ENCODE peak calls at places on chromosome 14, in seven cellular contexts. H is mucosa of gallbladder, L is NCI-H2081, V is NCI-H2171 treated with DMSO at 0.1 percent for 48 hours, K is amygdala, B is activated T-cell treated with anti-CD3 and anti-CD28 coated beads for 1 hour, A is right cardiac atrium. U is an unnamed sample.

GRCh38 chr14:37558740-37559139 is 36.3 kb downstream of the FOXA1 start:
- DNase-seq in V (no peak), A (no peak), B (no peak), L (no peak), H (no peak), K (no peak), U (no peak)

GRCh38 chr14:22641851-22642250 is 2.3 kb downstream of the OR6J1 start:
- DNase-seq in K (no peak), H (no peak), V (no peak), A (no peak), B (no peak), L (no peak), U (no peak)

GRCh38 chr14:21543426-21544350 is 17.5 kb upstream of the SALL2 start:
- DNase-seq in V (peak), H (no peak), K (no peak), L (no peak), A (no peak), B (no peak), U (no peak)

GRCh38 chr14:32217301-32217700 is 14.2 kb upstream of the RNU6-8 start:
- DNase-seq in L (peak), H (no peak), A (no peak), V (peak), B (no peak), K (no peak), U (no peak)

GRCh38 chr14:64158608-64159007 is 135.6 kb downstream of the ESR2 start:
- DNase-seq in K (no peak), A (no peak), V (no peak), L (peak), H (no peak), B (no peak), U (no peak)

GRCh38 chr14:99724939-99725773 is 41.1 kb downstream of the CYP46A1 start:
- DNase-seq in B (no peak), K (no peak), V (no peak), H (no peak), L (no peak), A (peak), U (no peak)

GRCh38 chr14:61609143-61609851 is 86.0 kb upstream of the HIF1A start:
- DNase-seq in B (no peak), A (no peak), K (peak), L (peak), V (peak), H (peak), U (no peak)

GRCh38 chr14:47332939-47333338 is 342.5 kb downstream of the MDGA2 start:
- DNase-seq in B (no peak), K (no peak), A (no peak), H (no peak), L (no peak), V (no peak), U (no peak)

GRCh38 chr14:100911665-100912316 is 8.3 kb upstream of the RTL1 start:
- DNase-seq in H (no peak), B (no peak), L (peak), V (no peak), A (no peak), K (no peak), U (no peak)

GRCh38 chr14:87600236-87600635 is 392.7 kb downstream of the GALC start:
- DNase-seq in B (no peak), K (no peak), V (no peak), A (no peak), H (no peak), L (no peak), U (no peak)

GRCh38 chr14:90837355-90837754 is 21.1 kb upstream of the TTC7B start:
- DNase-seq in A (no peak), K (no peak), B (no peak), L (no peak), V (no peak), H (no peak), U (no peak)

GRCh38 chr14:105350450-105351244 is 36.1 kb downstream of the PACS2 start:
- DNase-seq in A (peak), V (no peak), K (no peak), B (no peak), L (no peak), H (no peak), U (no peak)

GRCh38 chr14:51614707-51615106 is 37.0 kb upstream of the FRMD6 start:
- DNase-seq in L (no peak), A (no peak), B (no peak), K (no peak), V (peak), H (no peak), U (no peak)

GRCh38 chr14:56185991-56186390 is 67.8 kb downstream of the PELI2 start:
- DNase-seq in H (no peak), K (no peak), B (no peak), L (peak), A (no peak), V (peak), U (peak)

GRCh38 chr14:101227611-101228594 is 324.4 kb upstream of the RTL1 start:
- DNase-seq in L (no peak), B (no peak), K (no peak), H (no peak), V (no peak), A (no peak), U (no peak)

GRCh38 chr14:22474730-22475351 is 114.2 kb downstream of the DAD1 start:
- DNase-seq in L (no peak), B (no peak), V (no peak), K (no peak), A (no peak), H (no peak), U (no peak)

GRCh38 chr14:31283568-31284252 is 76.1 kb upstream of the HECTD1 start:
- DNase-seq in H (no peak), A (no peak), B (no peak), K (no peak), L (no peak), V (no peak), U (no peak)

GRCh38 chr14:68190032-68190431 is 370.5 kb downstream of the RAD51B start:
- DNase-seq in B (no peak), H (no peak), V (no peak), K (no peak), L (no peak), A (no peak), U (no peak)

GRCh38 chr14:104754213-104754851 is 1.4 kb downstream of the SIVA1 start:
- DNase-seq in V (no peak), H (no peak), A (peak), B (no peak), K (no peak), L (no peak), U (no peak)

GRCh38 chr14:50757702-50758101 is 73.3 kb downstream of the NIN start:
- DNase-seq in K (no peak), H (no peak), A (no peak), V (no peak), L (no peak), B (no peak), U (no peak)

GRCh38 chr14:95663226-95663797 is 22.9 kb upstream of the TCL1B start:
- DNase-seq in A (no peak), L (no peak), V (no peak), B (no peak), H (peak), K (no peak), U (no peak)

GRCh38 chr14:100868621-100869370 is 34.7 kb downstream of the RTL1 start:
- DNase-seq in H (no peak), K (no peak), A (no peak), B (no peak), L (no peak), V (no peak), U (no peak)

GRCh38 chr14:36167431-36167830 is 9.1 kb downstream of the PTCSC3 start:
- DNase-seq in V (peak), A (no peak), L (no peak), H (no peak), K (no peak), B (no peak), U (no peak)

GRCh38 chr14:71725802-71726638 is 206.2 kb upstream of the RGS6 start:
- DNase-seq in K (no peak), A (no peak), B (no peak), V (no peak), L (no peak), H (no peak), U (no peak)

GRCh38 chr14:64682173-64682710 is 22.0 kb upstream of the PLEKHG3 start:
- DNase-seq in V (no peak), A (peak), K (peak), H (peak), L (no peak), B (no peak), U (no peak)

GRCh38 chr14:75831971-75832370 is 149.8 kb downstream of the TGFB3 start:
- DNase-seq in L (peak), K (no peak), B (no peak), V (no peak), A (no peak), H (peak), U (no peak)

GRCh38 chr14:74864193-74864592 is 11.8 kb downstream of the PROX2 start:
- DNase-seq in V (no peak), L (no peak), B (no peak), H (no peak), A (no peak), K (no peak), U (no peak)

U was measured in hypothalamus.